ENCODE peak calls at places on chromosomes 1 and 21, in six cellular contexts. D, E, P, X, N and T are unnamed samples.

GRCh38 chr1:29583727-29584126 is 347.4 kb downstream of the PTPRU start:
- DNase-seq in D (no peak), E (no peak), P (no peak), X (no peak), N (no peak), T (no peak)

GRCh38 chr21:46095106-46095719 is 2.7 kb upstream of the COL6A2 start:
- DNase-seq in D (no peak), E (no peak), P (no peak), X (no peak), N (peak; percentile 26), T (no peak)

GRCh38 chr1:45647248-45648021 is 23.6 kb upstream of the CCDC17 start:
- DNase-seq in D (no peak), E (no peak), P (no peak), X (no peak), N (no peak), T (no peak)

GRCh38 chr1:91601554-91602322 is 101.1 kb downstream of the CDC7 start:
- DNase-seq in D (peak; percentile 82), E (no peak), P (no peak), X (no peak), N (no peak), T (no peak)

GRCh38 chr1:172638249-172638648 is 20.7 kb upstream of the FASLG start:
- DNase-seq in D (no peak), E (no peak), P (no peak), X (no peak), N (no peak), T (peak; percentile 10)

GRCh38 chr1:59061876-59062275 is 235.0 kb upstream of the FGGY start:
- DNase-seq in D (peak; percentile 65), E (peak; percentile 85), P (peak; percentile 97), X (peak; percentile 80), N (no peak), T (peak; percentile 96)

GRCh38 chr1:220529530-220529920 is 1.6 kb downstream of the MARK1 start:
- DNase-seq in D (no peak), E (no peak), P (no peak), X (no peak), N (no peak), T (no peak)

GRCh38 chr1:190583862-190584261 is 106.2 kb upstream of the BRINP3 start:
- DNase-seq in D (no peak), E (no peak), P (no peak), X (no peak), N (no peak), T (no peak)

GRCh38 chr1:25572708-25573590 is 29.5 kb downstream of the LDLRAP1 start:
- DNase-seq in D (no peak), E (no peak), P (peak; percentile 44), X (no peak), N (peak; percentile 74), T (peak; percentile 50)

GRCh38 chr1:204775546-204775945 is 90.0 kb upstream of the LRRN2 start:
- DNase-seq in D (no peak), E (no peak), P (no peak), X (no peak), N (no peak), T (no peak)

GRCh38 chr1:30596891-30597290 is 126.5 kb downstream of the MATN1 start:
- DNase-seq in D (no peak), E (no peak), P (no peak), X (no peak), N (no peak), T (no peak)

GRCh38 chr1:23111600-23112535 is 56.8 kb downstream of the LUZP1 start:
- DNase-seq in D (no peak), E (no peak), P (no peak), X (no peak), N (no peak), T (no peak)

GRCh38 chr1:192158181-192158580 is at the start of gene RGS18:
- DNase-seq in D (no peak), E (no peak), P (no peak), X (no peak), N (no peak), T (no peak)

GRCh38 chr1:221696740-221697461 is 45.0 kb downstream of the DUSP10 start:
- DNase-seq in D (no peak), E (no peak), P (no peak), X (no peak), N (no peak), T (no peak)

GRCh38 chr1:118949317-118949716 is 38.8 kb downstream of the TBX15 start:
- DNase-seq in D (no peak), E (peak; percentile 40), P (peak; percentile 91), X (peak; percentile 83), N (no peak), T (peak; percentile 85)

GRCh38 chr1:6800728-6801127 is 15.5 kb downstream of the CAMTA1 start:
- DNase-seq in D (no peak), E (no peak), P (peak; percentile 54), X (no peak), N (no peak), T (no peak)

GRCh38 chr1:93503163-93503562 is 55.2 kb downstream of the FNBP1L start:
- DNase-seq in D (no peak), E (no peak), P (no peak), X (no peak), N (no peak), T (no peak)

GRCh38 chr21:38787461-38788274 is 18.1 kb upstream of the ETS2 start:
- DNase-seq in D (no peak), E (no peak), P (peak; percentile 31), X (no peak), N (no peak), T (peak; percentile 84)

GRCh38 chr21:28069446-28069845 is 923.2 kb downstream of the LTN1 start:
- DNase-seq in D (no peak), E (peak; percentile 82), P (peak; percentile 82), X (no peak), N (no peak), T (peak; percentile 82)

GRCh38 chr1:67987046-67987799 is 63.2 kb downstream of the DIRAS3 start:
- DNase-seq in D (no peak), E (peak; percentile 85), P (peak; percentile 97), X (no peak), N (no peak), T (peak; percentile 99)

GRCh38 chr1:22609291-22609690 is 27.1 kb upstream of the C1QA start:
- DNase-seq in D (no peak), E (no peak), P (no peak), X (no peak), N (no peak), T (no peak)

GRCh38 chr1:99621340-99621901 is 24.5 kb upstream of the PALMD start:
- DNase-seq in D (no peak), E (no peak), P (no peak), X (peak; percentile 35), N (no peak), T (no peak)

GRCh38 chr1:212621043-212621829 is 12.7 kb downstream of the ATF3 start:
- DNase-seq in D (no peak), E (no peak), P (no peak), X (no peak), N (no peak), T (no peak)

GRCh38 chr1:24374891-24375786 is 38.4 kb downstream of the STPG1 start:
- DNase-seq in D (no peak), E (no peak), P (no peak), X (no peak), N (no peak), T (no peak)

GRCh38 chr1:161705537-161705936 is 1.5 kb upstream of the FCRLA start:
- DNase-seq in D (no peak), E (no peak), P (no peak), X (no peak), N (no peak), T (no peak)

GRCh38 chr1:15020943-15021745 is 132.4 kb upstream of the TMEM51 start:
- DNase-seq in D (peak; percentile 41), E (no peak), P (no peak), X (no peak), N (no peak), T (no peak)

GRCh38 chr1:46811053-46811452 is 12.2 kb downstream of the CYP4B1 start:
- DNase-seq in D (no peak), E (no peak), P (no peak), X (no peak), N (no peak), T (no peak)

GRCh38 chr1:228213917-228214808 is 6.3 kb downstream of the OBSCN start:
- DNase-seq in D (no peak), E (no peak), P (no peak), X (peak; percentile 26), N (peak; percentile 66), T (no peak)
- H3K4me3 ChIP-seq in D (peak overlapping the region; percentile 65), E (peak overlapping the region; percentile 37), P (peak overlapping the region; percentile 33), X (peak overlapping the region; percentile 39), N (peak overlapping the region; percentile 64), T (peak overlapping the region; percentile 13)

GRCh38 chr1:202644219-202645096 is 65.8 kb downstream of the SYT2 start:
- DNase-seq in D (no peak), E (no peak), P (no peak), X (no peak), N (no peak), T (no peak)

GRCh38 chr1:202645097-202645476 is 65.2 kb downstream of the SYT2 start:
- DNase-seq in D (no peak), E (no peak), P (no peak), X (no peak), N (no peak), T (no peak)

GRCh38 chr1:202649553-202650392 is 60.5 kb downstream of the SYT2 start:
- DNase-seq in D (no peak), E (no peak), P (peak; percentile 8), X (no peak), N (no peak), T (peak; percentile 25)

GRCh38 chr1:202643397-202644218 is 66.6 kb downstream of the SYT2 start:
- DNase-seq in D (no peak), E (no peak), P (no peak), X (no peak), N (no peak), T (no peak)

GRCh38 chr1:202648822-202649221 is 61.4 kb downstream of the SYT2 start:
- DNase-seq in D (no peak), E (no peak), P (no peak), X (no peak), N (no peak), T (no peak)
- H3K4me3 ChIP-seq in D (no peak overlapping the region), E (no peak overlapping the region), P (no peak overlapping the region), X (no peak overlapping the region), N (no peak overlapping the region), T (no peak overlapping the region)

GRCh38 chr21:31553926-31554325 is 105.6 kb upstream of the SOD1 start:
- DNase-seq in D (no peak), E (no peak), P (no peak), X (no peak), N (no peak), T (no peak)
- H3K4me3 ChIP-seq in D (no peak overlapping the region), E (no peak overlapping the region), P (no peak overlapping the region), X (no peak overlapping the region), N (no peak overlapping the region), T (no peak overlapping the region)

DNA sequence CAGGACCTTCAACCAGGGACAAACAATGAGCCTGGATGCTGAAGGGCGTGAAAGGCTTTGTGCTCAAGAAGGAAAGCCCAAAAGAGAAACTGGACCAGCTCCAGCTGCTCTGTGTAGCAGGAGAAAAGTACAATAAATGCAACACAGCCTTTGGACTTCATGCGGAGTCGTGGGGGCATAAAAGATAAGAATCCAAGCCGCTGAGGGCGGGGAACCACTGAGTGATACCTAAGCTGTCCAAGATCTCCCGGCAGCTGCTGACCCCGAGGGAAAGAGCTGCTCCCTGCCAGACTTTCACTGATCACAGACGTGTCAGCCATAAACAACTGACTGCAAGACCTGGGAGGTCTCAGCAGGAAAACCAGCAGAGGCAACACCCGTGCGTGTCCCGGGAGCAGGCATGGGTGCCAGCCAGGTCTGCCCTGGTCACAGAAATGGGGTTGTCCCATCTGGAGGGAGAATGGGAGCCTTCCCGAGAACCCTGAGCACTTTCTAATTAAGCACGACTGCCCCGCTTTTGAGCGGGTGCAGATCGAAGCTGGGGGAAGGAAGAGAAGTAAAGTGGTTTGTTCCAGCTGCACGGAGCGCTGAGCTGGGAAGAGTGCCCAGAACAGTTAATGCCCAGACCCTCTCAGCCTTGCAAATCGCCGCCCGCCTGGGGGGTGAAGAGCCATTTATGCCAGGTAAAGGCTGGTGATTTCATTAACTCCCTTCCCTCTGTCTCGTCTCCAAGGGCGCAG is 68.3 kb upstream of the TARDBP start:
- DNase-seq in D (no peak), E (peak; percentile 42), P (peak; percentile 21), X (peak; percentile 36), N (no peak), T (peak; percentile 16)
- H3K4me3 ChIP-seq in D (peak overlapping the region; percentile 52), E (peak overlapping the region; percentile 22), P (peak overlapping the region; percentile 49), X (peak overlapping the region; percentile 40), N (peak overlapping the region; percentile 39), T (no peak overlapping the region)